ENCODE peak calls at places on chromosomes 6 and 20, in nine cellular contexts. L, V, G, I, P, O, Q, E and B are unnamed samples.

GRCh38 chr6:169965239-169965638 is 213.8 kb downstream of the ERMARD start:
- DNase-seq in L (no peak), V (no peak), G (no peak), I (no peak), P (no peak), O (no peak), Q (no peak), E (no peak), B (no peak)

GRCh38 chr6:112773217-112773616 is 426.1 kb downstream of the RFPL4B start:
- DNase-seq in L (no peak), V (no peak), G (no peak), I (no peak), P (no peak), O (no peak), Q (no peak), E (no peak), B (no peak)

GRCh38 chr6:134882426-134883038 is 67.4 kb downstream of the ALDH8A1 start:
- DNase-seq in L (peak; percentile 33), V (peak; percentile 16), G (peak; percentile 4), I (peak; percentile 39), P (peak; percentile 34), O (peak; percentile 57), Q (peak; percentile 65), E (no peak), B (peak; percentile 79)

GRCh38 chr20:15163632-15164031 is 826.2 kb upstream of the FLRT3 start:
- DNase-seq in L (no peak), V (no peak), G (no peak), I (no peak), P (no peak), O (no peak), Q (no peak), E (no peak), B (no peak)

GRCh38 chr20:12970372-12970821 is 38.4 kb upstream of the SPTLC3 start:
- DNase-seq in L (no peak), V (no peak), G (no peak), I (no peak), P (no peak), O (peak; percentile 39), Q (peak; percentile 30), E (no peak), B (peak; percentile 56)

GRCh38 chr6:53483423-53484353 is 61.2 kb downstream of the GCLC start:
- DNase-seq in L (no peak), V (no peak), G (no peak), I (no peak), P (no peak), O (peak; percentile 46), Q (no peak), E (no peak), B (peak; percentile 33)

GRCh38 chr6:153130515-153131036 is 506 bp downstream of the RGS17 start:
- DNase-seq in L (no peak), V (no peak), G (no peak), I (no peak), P (no peak), O (peak; percentile 55), Q (no peak), E (no peak), B (no peak)

GRCh38 chr6:6941201-6941600 is 166.6 kb upstream of the RREB1 start:
- DNase-seq in L (no peak), V (no peak), G (no peak), I (no peak), P (no peak), O (no peak), Q (no peak), E (no peak), B (no peak)

GRCh38 chr20:32902456-32903420 is 44.0 kb downstream of the EFCAB8 start:
- DNase-seq in L (no peak), V (peak; percentile 37), G (peak; percentile 54), I (no peak), P (peak; percentile 60), O (peak; percentile 66), Q (peak; percentile 55), E (peak; percentile 59), B (peak; percentile 32)

GRCh38 chr6:88499845-88500699 is 333.9 kb upstream of the CNR1 start:
- DNase-seq in L (no peak), V (no peak), G (no peak), I (no peak), P (no peak), O (no peak), Q (no peak), E (no peak), B (no peak)

GRCh38 chr20:37567331-37567665 is 39.6 kb upstream of the BLCAP start:
- DNase-seq in L (no peak), V (no peak), G (no peak), I (no peak), P (no peak), O (peak; percentile 15), Q (no peak), E (no peak), B (no peak)

GRCh38 chr20:37417857-37418501 is 72.0 kb downstream of the SRC start:
- DNase-seq in L (no peak), V (no peak), G (no peak), I (no peak), P (no peak), O (no peak), Q (no peak), E (no peak), B (no peak)

GRCh38 chr6:129832299-129832698 is 28.8 kb downstream of the TMEM244 start:
- DNase-seq in L (no peak), V (no peak), G (no peak), I (no peak), P (no peak), O (no peak), Q (no peak), E (no peak), B (no peak)

GRCh38 chr20:32970115-32970972 is 33.9 kb downstream of the SUN5 start:
- DNase-seq in L (no peak), V (no peak), G (no peak), I (no peak), P (no peak), O (no peak), Q (no peak), E (no peak), B (no peak)

GRCh38 chr6:74415056-74415455 is 719.1 kb downstream of the CD109 start:
- DNase-seq in L (no peak), V (no peak), G (no peak), I (no peak), P (no peak), O (no peak), Q (no peak), E (no peak), B (no peak)

GRCh38 chr6:169723991-169724553 is at the start of gene PHF10:
- DNase-seq in L (peak; percentile 33), V (peak; percentile 24), G (peak; percentile 31), I (peak; percentile 13), P (peak; percentile 17), O (peak; percentile 78), Q (peak; percentile 42), E (peak; percentile 44), B (no peak)

GRCh38 chr20:18224968-18225568 is 63.3 kb upstream of the ZNF133 start:
- DNase-seq in L (no peak), V (no peak), G (no peak), I (no peak), P (no peak), O (peak; percentile 41), Q (peak; percentile 51), E (no peak), B (peak; percentile 83)

GRCh38 chr6:39956951-39957350 is 22.7 kb upstream of the MOCS1 start:
- DNase-seq in L (no peak), V (no peak), G (no peak), I (no peak), P (no peak), O (no peak), Q (no peak), E (no peak), B (no peak)

GRCh38 chr6:81791756-81792155 is 39.3 kb upstream of the TENT5A start:
- DNase-seq in L (no peak), V (no peak), G (no peak), I (no peak), P (no peak), O (no peak), Q (no peak), E (no peak), B (peak; percentile 25)

GRCh38 chr20:32970973-32971300 is 33.3 kb downstream of the SUN5 start:
- DNase-seq in L (no peak), V (no peak), G (no peak), I (no peak), P (no peak), O (no peak), Q (no peak), E (no peak), B (no peak)

GRCh38 chr20:41854765-41855164 is 236.6 kb upstream of the CHD6 start:
- DNase-seq in L (no peak), V (no peak), G (no peak), I (no peak), P (no peak), O (no peak), Q (peak; percentile 11), E (no peak), B (no peak)

GRCh38 chr6:168865-169455 is 123.3 kb upstream of the DUSP22 start:
- DNase-seq in L (no peak), V (no peak), G (no peak), I (no peak), P (no peak), O (peak; percentile 57), Q (peak; percentile 55), E (no peak), B (peak; percentile 37)

GRCh38 chr6:103153016-103153415 is 1706.7 kb downstream of the HACE1 start:
- DNase-seq in L (no peak), V (no peak), G (no peak), I (no peak), P (no peak), O (no peak), Q (no peak), E (no peak), B (no peak)

GRCh38 chr6:99458319-99458718 is 33.2 kb upstream of the PNISR start:
- DNase-seq in L (no peak), V (no peak), G (no peak), I (no peak), P (no peak), O (peak; percentile 4), Q (no peak), E (no peak), B (peak; percentile 6)

GRCh38 chr6:166438211-166438861 is 55.6 kb upstream of the MPC1 start:
- DNase-seq in L (no peak), V (no peak), G (no peak), I (no peak), P (no peak), O (no peak), Q (no peak), E (no peak), B (no peak)

GRCh38 chr6:83514877-83515466 is 2.6 kb downstream of the PRSS35 start:
- DNase-seq in L (no peak), V (no peak), G (no peak), I (no peak), P (no peak), O (peak; percentile 64), Q (peak; percentile 72), E (no peak), B (peak; percentile 75)

GRCh38 chr6:14857501-14857900 is 388.4 kb upstream of the JARID2 start:
- DNase-seq in L (no peak), V (peak; percentile 59), G (peak; percentile 78), I (no peak), P (peak; percentile 91), O (no peak), Q (no peak), E (peak; percentile 57), B (no peak)

GRCh38 chr6:87518453-87518852 is 45.7 kb downstream of the SLC35A1 start:
- DNase-seq in L (no peak), V (no peak), G (no peak), I (no peak), P (no peak), O (no peak), Q (no peak), E (no peak), B (no peak)